ENCODE peak calls at places on chromosome 6, in seven cellular contexts. One of them, this sample, is unnamed.

GRCh38 chr6:26330835-26331808 is 33.9 kb upstream of the BTN3A2 start:
- DNase-seq in HCT116: no peak
- DNase-seq in aorta: no peak
- DNase-seq in PC-3: peak; percentile 88
- DNase-seq in left lung: no peak
- DNase-seq in GM23248: peak; percentile 33
- DNase-seq in A673: peak; percentile 79
- DNase-seq in this sample: no peak

GRCh38 chr6:127022297-127022696 is 96.2 kb upstream of the RSPO3 start:
- DNase-seq in HCT116: no peak
- DNase-seq in aorta: no peak
- DNase-seq in PC-3: no peak
- DNase-seq in left lung: peak; percentile 58
- DNase-seq in GM23248: peak; percentile 23
- DNase-seq in A673: peak; percentile 3
- DNase-seq in this sample: no peak

GRCh38 chr6:144248470-144249301 is 36.4 kb upstream of the UTRN start:
- DNase-seq in HCT116: no peak
- DNase-seq in aorta: no peak
- DNase-seq in PC-3: peak; percentile 7
- DNase-seq in left lung: no peak
- DNase-seq in GM23248: peak; percentile 92
- DNase-seq in A673: no peak
- DNase-seq in this sample: no peak

GRCh38 chr6:83985308-83985713 is 48.3 kb upstream of the MRAP2 start:
- DNase-seq in HCT116: no peak
- DNase-seq in aorta: no peak
- DNase-seq in PC-3: no peak
- DNase-seq in left lung: no peak
- DNase-seq in GM23248: no peak
- DNase-seq in A673: no peak
- DNase-seq in this sample: no peak

GRCh38 chr6:30885999-30886896 is 1.9 kb downstream of the DDR1 start:
- DNase-seq in HCT116: peak; percentile 83
- DNase-seq in aorta: no peak
- DNase-seq in PC-3: peak; percentile 90
- DNase-seq in left lung: peak; percentile 53
- DNase-seq in GM23248: peak; percentile 93
- DNase-seq in A673: peak; percentile 93
- DNase-seq in this sample: no peak

GRCh38 chr6:25652007-25652515 is at the start of gene SCGN:
- DNase-seq in HCT116: no peak
- DNase-seq in aorta: peak; percentile 67
- DNase-seq in PC-3: peak; percentile 58
- DNase-seq in left lung: peak; percentile 61
- DNase-seq in GM23248: peak; percentile 75
- DNase-seq in A673: peak; percentile 78
- DNase-seq in this sample: no peak

GRCh38 chr6:125863023-125863422 is 72.3 kb downstream of the NCOA7 start:
- DNase-seq in HCT116: no peak
- DNase-seq in aorta: no peak
- DNase-seq in PC-3: no peak
- DNase-seq in left lung: no peak
- DNase-seq in GM23248: no peak
- DNase-seq in A673: no peak
- DNase-seq in this sample: no peak

GRCh38 chr6:31692886-31693285 is 10.2 kb downstream of the ABHD16A start:
- DNase-seq in HCT116: no peak
- DNase-seq in aorta: no peak
- DNase-seq in PC-3: no peak
- DNase-seq in left lung: no peak
- DNase-seq in GM23248: no peak
- DNase-seq in A673: no peak
- DNase-seq in this sample: no peak

GRCh38 chr6:44053760-44054556 is 73.3 kb downstream of the MRPL14 start:
- DNase-seq in HCT116: no peak
- DNase-seq in aorta: peak; percentile 49
- DNase-seq in PC-3: peak; percentile 86
- DNase-seq in left lung: no peak
- DNase-seq in GM23248: peak; percentile 86
- DNase-seq in A673: no peak
- DNase-seq in this sample: no peak

GRCh38 chr6:37396571-37397185 is 36.3 kb upstream of the CMTR1 start:
- DNase-seq in HCT116: no peak
- DNase-seq in aorta: no peak
- DNase-seq in PC-3: no peak
- DNase-seq in left lung: no peak
- DNase-seq in GM23248: peak; percentile 66
- DNase-seq in A673: peak; percentile 15
- DNase-seq in this sample: no peak

GRCh38 chr6:130838250-130838649 is 11.0 kb downstream of the SMLR1 start:
- DNase-seq in HCT116: no peak
- DNase-seq in aorta: no peak
- DNase-seq in PC-3: no peak
- DNase-seq in left lung: no peak
- DNase-seq in GM23248: no peak
- DNase-seq in A673: no peak
- DNase-seq in this sample: no peak

GRCh38 chr6:167825059-167825758 is 1.5 kb upstream of the AFDN start:
- DNase-seq in HCT116: no peak
- DNase-seq in aorta: no peak
- DNase-seq in PC-3: no peak
- DNase-seq in left lung: no peak
- DNase-seq in GM23248: peak; percentile 44
- DNase-seq in A673: peak; percentile 70
- DNase-seq in this sample: no peak

GRCh38 chr6:5645275-5645674 is 361.4 kb downstream of the NRN1 start:
- DNase-seq in HCT116: no peak
- DNase-seq in aorta: no peak
- DNase-seq in PC-3: no peak
- DNase-seq in left lung: no peak
- DNase-seq in GM23248: no peak
- DNase-seq in A673: peak; percentile 58
- DNase-seq in this sample: no peak

GRCh38 chr6:14917101-14917500 is 328.8 kb upstream of the JARID2 start:
- DNase-seq in HCT116: no peak
- DNase-seq in aorta: no peak
- DNase-seq in PC-3: peak; percentile 71
- DNase-seq in left lung: no peak
- DNase-seq in GM23248: peak; percentile 50
- DNase-seq in A673: no peak
- DNase-seq in this sample: no peak

GRCh38 chr6:21752054-21752811 is 158.7 kb downstream of the SOX4 start:
- DNase-seq in HCT116: no peak
- DNase-seq in aorta: no peak
- DNase-seq in PC-3: peak; percentile 77
- DNase-seq in left lung: no peak
- DNase-seq in GM23248: peak; percentile 29
- DNase-seq in A673: no peak
- DNase-seq in this sample: no peak

DNA sequence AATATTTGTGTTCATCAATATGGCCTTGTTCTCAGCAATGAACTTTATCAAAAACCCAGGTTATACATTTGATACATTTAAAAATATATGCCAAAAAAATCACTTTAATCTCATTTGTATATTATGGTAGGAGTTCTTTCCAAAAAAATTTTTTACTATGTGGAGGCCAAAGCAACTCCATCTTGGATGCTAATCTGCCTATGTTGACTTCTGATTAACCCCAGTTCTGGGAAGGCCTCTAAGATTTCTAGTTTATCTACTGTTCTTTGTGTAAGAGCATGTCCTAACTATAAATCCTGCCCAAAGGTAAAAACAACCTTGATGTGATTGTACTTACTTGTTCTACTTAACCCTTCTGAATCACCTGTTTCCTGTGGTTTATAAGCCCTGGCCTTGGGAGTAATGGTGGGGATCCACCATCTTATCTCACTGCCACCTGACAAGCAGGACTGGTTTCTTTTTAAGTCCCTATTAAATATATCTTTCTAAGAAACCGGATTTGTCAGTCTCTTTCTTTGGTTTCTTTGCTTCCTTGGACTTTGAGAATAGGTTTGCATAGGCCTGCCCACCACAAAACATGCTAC is 46.7 kb downstream of the RNGTT start:
- DNase-seq in HCT116: no peak
- DNase-seq in aorta: no peak
- DNase-seq in PC-3: peak; percentile 34
- DNase-seq in left lung: no peak
- DNase-seq in GM23248: no peak
- DNase-seq in A673: no peak
- DNase-seq in this sample: no peak
- H3K4me1 ChIP-seq in HCT116: no peaks in the 10 kb centered on the region
- H3K4me1 ChIP-seq in aorta: no peaks in the 10 kb centered on the region
- H3K4me1 ChIP-seq in PC-3: no peaks in the 10 kb centered on the region
- H3K4me1 ChIP-seq in left lung: no peaks in the 10 kb centered on the region
- H3K4me1 ChIP-seq in GM23248: no peaks in the 10 kb centered on the region
- H3K4me1 ChIP-seq in A673: no peaks in the 10 kb centered on the region
- H3K4me1 ChIP-seq in this sample: no peaks in the 10 kb centered on the region

GRCh38 chr6:117266267-117266797 is 974 bp downstream of the VGLL2 start:
- DNase-seq in HCT116: no peak
- DNase-seq in aorta: no peak
- DNase-seq in PC-3: no peak
- DNase-seq in left lung: no peak
- DNase-seq in GM23248: peak; percentile 12
- DNase-seq in A673: no peak
- DNase-seq in this sample: no peak

GRCh38 chr6:117266948-117267347 is 1.6 kb downstream of the VGLL2 start:
- DNase-seq in HCT116: no peak
- DNase-seq in aorta: no peak
- DNase-seq in PC-3: no peak
- DNase-seq in left lung: no peak
- DNase-seq in GM23248: no peak
- DNase-seq in A673: no peak
- DNase-seq in this sample: no peak

GRCh38 chr6:117263353-117263927 is 1.9 kb upstream of the VGLL2 start:
- DNase-seq in HCT116: no peak
- DNase-seq in aorta: no peak
- DNase-seq in PC-3: no peak
- DNase-seq in left lung: no peak
- DNase-seq in GM23248: no peak
- DNase-seq in A673: no peak
- DNase-seq in this sample: no peak

GRCh38 chr6:117265425-117266266 is at the start of gene VGLL2:
- DNase-seq in HCT116: no peak
- DNase-seq in aorta: peak; percentile 40
- DNase-seq in PC-3: no peak
- DNase-seq in left lung: peak; percentile 39
- DNase-seq in GM23248: peak; percentile 77
- DNase-seq in A673: peak; percentile 61
- DNase-seq in this sample: no peak

GRCh38 chr6:117264487-117265424 is 602 bp upstream of the VGLL2 start:
- DNase-seq in HCT116: no peak
- DNase-seq in aorta: no peak
- DNase-seq in PC-3: no peak
- DNase-seq in left lung: no peak
- DNase-seq in GM23248: peak; percentile 55
- DNase-seq in A673: peak; percentile 16
- DNase-seq in this sample: no peak
- H3K27me3 ChIP-seq in HCT116: peaks cover 3% of the 10 kb centered on the region
- H3K27me3 ChIP-seq in aorta: no peaks in the 10 kb centered on the region
- H3K27me3 ChIP-seq in PC-3: peaks cover 87% of the 10 kb centered on the region
- H3K27me3 ChIP-seq in left lung: peaks cover 95% of the 10 kb centered on the region
- H3K27me3 ChIP-seq in GM23248: peaks cover 85% of the 10 kb centered on the region
- H3K27me3 ChIP-seq in A673: peaks cover 99% of the 10 kb centered on the region
- H3K27me3 ChIP-seq in this sample: peaks cover 39% of the 10 kb centered on the region

GRCh38 chr6:138489846-138490245 is 9.4 kb downstream of the NHSL1 start:
- DNase-seq in HCT116: no peak
- DNase-seq in aorta: no peak
- DNase-seq in PC-3: no peak
- DNase-seq in left lung: no peak
- DNase-seq in GM23248: no peak
- DNase-seq in A673: no peak
- DNase-seq in this sample: no peak

GRCh38 chr6:138485586-138486248 is 13.6 kb downstream of the NHSL1 start:
- DNase-seq in HCT116: no peak
- DNase-seq in aorta: no peak
- DNase-seq in PC-3: no peak
- DNase-seq in left lung: no peak
- DNase-seq in GM23248: no peak
- DNase-seq in A673: no peak
- DNase-seq in this sample: no peak

GRCh38 chr6:138486249-138487121 is 12.8 kb downstream of the NHSL1 start:
- DNase-seq in HCT116: no peak
- DNase-seq in aorta: no peak
- DNase-seq in PC-3: no peak
- DNase-seq in left lung: no peak
- DNase-seq in GM23248: no peak
- DNase-seq in A673: no peak
- DNase-seq in this sample: no peak

GRCh38 chr6:138485005-138485545 is 14.2 kb downstream of the NHSL1 start:
- DNase-seq in HCT116: no peak
- DNase-seq in aorta: no peak
- DNase-seq in PC-3: no peak
- DNase-seq in left lung: no peak
- DNase-seq in GM23248: peak; percentile 30
- DNase-seq in A673: no peak
- DNase-seq in this sample: no peak

DNA sequence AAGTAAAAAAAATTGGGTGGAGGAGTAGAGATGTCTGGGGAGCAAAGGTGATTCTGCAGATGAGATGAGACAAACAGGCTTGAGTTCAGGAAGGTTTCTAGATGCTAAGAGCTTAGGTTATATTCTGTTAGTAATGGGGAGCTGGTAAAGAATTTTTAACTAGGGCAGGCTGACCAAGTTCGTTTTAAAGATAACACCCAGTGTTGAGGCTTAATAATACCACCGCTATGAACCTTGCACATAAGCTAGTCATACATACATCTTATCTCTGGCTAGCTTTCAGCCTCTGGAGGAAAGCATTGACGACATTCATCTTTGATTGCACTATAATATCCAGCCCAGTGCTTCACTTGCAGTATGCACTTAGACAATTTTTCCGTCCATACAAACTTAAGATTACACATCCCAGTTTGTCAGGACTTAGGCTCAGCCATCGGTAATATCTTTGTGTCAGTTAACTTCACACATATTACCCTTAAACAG is 12.1 kb downstream of the NHSL1 start:
- DNase-seq in HCT116: no peak
- DNase-seq in aorta: no peak
- DNase-seq in PC-3: no peak
- DNase-seq in left lung: no peak
- DNase-seq in GM23248: no peak
- DNase-seq in A673: no peak
- DNase-seq in this sample: no peak
- H3K27ac ChIP-seq in HCT116: no peak overlapping the region
- H3K27ac ChIP-seq in aorta: no peak overlapping the region
- H3K27ac ChIP-seq in PC-3: no peak overlapping the region
- H3K27ac ChIP-seq in left lung: no peak overlapping the region
- H3K27ac ChIP-seq in GM23248: no peak overlapping the region
- H3K27ac ChIP-seq in A673: no peak overlapping the region
- H3K27ac ChIP-seq in this sample: no peak overlapping the region

DNA sequence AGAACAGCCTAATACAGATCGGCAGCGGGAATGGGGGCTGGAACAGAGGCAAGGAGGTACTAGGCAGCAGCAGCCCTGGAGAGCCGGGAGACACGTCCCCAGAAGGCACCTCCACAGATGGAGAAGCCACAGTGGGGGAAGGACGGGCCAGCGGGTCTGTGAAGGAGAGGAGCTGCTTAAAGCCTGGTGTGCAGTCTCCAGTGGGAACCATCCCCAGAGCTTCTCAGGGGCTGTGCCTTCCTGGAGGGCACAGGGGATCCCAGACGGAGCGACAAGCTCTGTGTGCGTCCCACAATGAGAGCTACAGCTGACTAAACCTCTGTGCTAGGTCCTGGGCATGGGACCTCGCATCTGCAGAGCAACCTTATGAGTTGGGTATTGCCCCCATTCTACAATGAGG is 50.8 kb downstream of the EZR start:
- DNase-seq in HCT116: no peak
- DNase-seq in aorta: no peak
- DNase-seq in PC-3: no peak
- DNase-seq in left lung: no peak
- DNase-seq in GM23248: no peak
- DNase-seq in A673: no peak
- DNase-seq in this sample: no peak
- H3K4me1 ChIP-seq in HCT116: peaks cover 100% of the 10 kb centered on the region
- H3K4me1 ChIP-seq in aorta: no peaks in the 10 kb centered on the region
- H3K4me1 ChIP-seq in PC-3: no peaks in the 10 kb centered on the region
- H3K4me1 ChIP-seq in left lung: peaks cover 5% of the 10 kb centered on the region
- H3K4me1 ChIP-seq in GM23248: peaks cover 11% of the 10 kb centered on the region
- H3K4me1 ChIP-seq in A673: peaks cover 8% of the 10 kb centered on the region
- H3K4me1 ChIP-seq in this sample: peaks cover 28% of the 10 kb centered on the region

This sample was measured in effector memory CD4-positive, alpha-beta T cell.